ENCODE peak calls at places on chromosomes 5 and 9, in nine cellular contexts. E, Z, R, W, P, S, U, L and H are unnamed samples.

GRCh38 chr5:98110270-98110669 is 663.2 kb upstream of the RGMB start:
- DNase-seq in E (no peak), Z (no peak), R (no peak), W (no peak), P (peak; percentile 69), S (no peak), U (peak; percentile 54), L (no peak), H (peak; percentile 77)

GRCh38 chr5:115977096-115977495 is 14.8 kb downstream of the LVRN start:
- DNase-seq in E (no peak), Z (no peak), R (no peak), W (no peak), P (no peak), S (no peak), U (no peak), L (no peak), H (no peak)

GRCh38 chr9:128276574-128277270 is 646 bp downstream of the SWI5 start:
- DNase-seq in E (no peak), Z (no peak), R (peak; percentile 29), W (peak; percentile 52), P (no peak), S (no peak), U (peak; percentile 42), L (no peak), H (no peak)

GRCh38 chr9:135079676-135080075 is 7.8 kb upstream of the OLFM1 start:
- DNase-seq in E (no peak), Z (no peak), R (no peak), W (no peak), P (no peak), S (no peak), U (no peak), L (no peak), H (no peak)

GRCh38 chr5:1324719-1325190 is 20.1 kb downstream of the CLPTM1L start:
- DNase-seq in E (no peak), Z (no peak), R (no peak), W (no peak), P (no peak), S (no peak), U (no peak), L (no peak), H (no peak)

GRCh38 chr5:38766151-38766550 is 79.7 kb upstream of the OSMR start:
- DNase-seq in E (no peak), Z (no peak), R (no peak), W (no peak), P (no peak), S (no peak), U (no peak), L (no peak), H (no peak)

GRCh38 chr5:176895829-176896228 is 3.3 kb downstream of the HK3 start:
- DNase-seq in E (no peak), Z (no peak), R (no peak), W (no peak), P (no peak), S (no peak), U (no peak), L (no peak), H (no peak)

GRCh38 chr5:112957970-112958773 is 18.4 kb upstream of the DCP2 start:
- DNase-seq in E (no peak), Z (no peak), R (peak; percentile 89), W (no peak), P (peak; percentile 77), S (no peak), U (peak; percentile 78), L (no peak), H (peak; percentile 30)

GRCh38 chr9:125949247-125949646 is 202.1 kb downstream of the PBX3 start:
- DNase-seq in E (no peak), Z (no peak), R (no peak), W (no peak), P (no peak), S (no peak), U (peak; percentile 19), L (no peak), H (no peak)

GRCh38 chr9:132233138-132233537 is 71.3 kb downstream of the NTNG2 start:
- DNase-seq in E (no peak), Z (no peak), R (no peak), W (no peak), P (no peak), S (no peak), U (no peak), L (no peak), H (no peak)

GRCh38 chr5:85278193-85278592 is 893.5 kb upstream of the EDIL3 start:
- DNase-seq in E (no peak), Z (no peak), R (no peak), W (no peak), P (no peak), S (no peak), U (no peak), L (no peak), H (no peak)

GRCh38 chr9:94692601-94693000 is 33.9 kb upstream of the AOPEP start:
- DNase-seq in E (no peak), Z (no peak), R (peak; percentile 56), W (no peak), P (no peak), S (no peak), U (peak; percentile 93), L (no peak), H (no peak)

GRCh38 chr5:179268966-179269693 is 76.1 kb downstream of the ADAMTS2 start:
- DNase-seq in E (peak; percentile 19), Z (no peak), R (no peak), W (no peak), P (no peak), S (no peak), U (no peak), L (no peak), H (no peak)